ENCODE peak calls at places on chromosome 18, in four cellular contexts. T is OCI-M1; Y is activated T-helper 1 cell treated with anti-CD3 and anti-CD28 coated beads, Interleukin-2, amount 50 U/mL, for 16 hours; F is H4. J is an unnamed sample.

GRCh38 chr18:70025580-70025979 is 77.9 kb upstream of the CD226 start:
- DNase-seq in Y (no peak), F (no peak), T (peak; percentile 69), J (no peak)

GRCh38 chr18:8627540-8627939 is 18.3 kb downstream of the RAB12 start:
- DNase-seq in Y (no peak), T (no peak), F (no peak), J (no peak)

GRCh38 chr18:77140439-77141109 is 8.0 kb upstream of the MBP start:
- DNase-seq in F (no peak), T (no peak), Y (no peak), J (no peak)

GRCh38 chr18:449374-449773 is 51.1 kb downstream of the COLEC12 start:
- DNase-seq in F (no peak), T (no peak), Y (no peak), J (peak; percentile 55)

GRCh38 chr18:10928971-10929373 is 220.4 kb downstream of the PIEZO2 start:
- DNase-seq in Y (no peak), F (peak; percentile 88), T (no peak), J (peak; percentile 86)

GRCh38 chr18:34655131-34655530 is 55.0 kb upstream of the DTNA start:
- DNase-seq in T (no peak), Y (no peak), F (no peak), J (no peak)

GRCh38 chr18:37861981-37862380 is 296.4 kb upstream of the CELF4 start:
- DNase-seq in T (no peak), F (no peak), Y (no peak), J (no peak)

GRCh38 chr18:76524900-76525698 is 30.1 kb upstream of the ZNF516 start:
- DNase-seq in T (no peak), Y (no peak), F (peak; percentile 61), J (peak; percentile 84)

GRCh38 chr18:10401930-10402329 is 52.5 kb upstream of the APCDD1 start:
- DNase-seq in T (no peak), F (no peak), Y (no peak), J (no peak)

GRCh38 chr18:49285627-49286026 is 174.8 kb downstream of the DYM start:
- DNase-seq in T (no peak), Y (no peak), F (no peak), J (no peak)

GRCh38 chr18:47772374-47773248 is 157.8 kb downstream of the SMAD2 start:
- DNase-seq in T (peak; percentile 73), Y (peak; percentile 41), F (peak; percentile 70), J (peak; percentile 78)

GRCh38 chr18:8374652-8375051 is 234.6 kb upstream of the RAB12 start:
- DNase-seq in T (no peak), F (no peak), Y (no peak), J (no peak)

GRCh38 chr18:67232406-67232805 is 284.1 kb downstream of the DSEL start:
- DNase-seq in T (peak; percentile 52), Y (no peak), F (no peak), J (peak; percentile 77)